ENCODE peak calls at places on chromosomes 1 and 21, in nine cellular contexts. L is stimulated activated CD8-positive, alpha-beta memory T cell treated with anti-CD3 and anti-CD28 coated beads, Interleukin-7, amount 100 ng/mL, for 1 hour; D is uterus; Z is mucosa of gallbladder; T is activated effector memory CD4-positive, alpha-beta T cell treated with Interleukin-2 at 50 U/mL for 16 hours; W is endothelial cell; V is C1 segment of cervical spinal cord; E is midbrain; X is AG09309. O is an unnamed sample.

GRCh38 chr1:115624859-115625258 is 16.9 kb upstream of the VANGL1 start:
- DNase-seq in L (no peak), D (no peak), Z (no peak), T (no peak), W (no peak), V (no peak), E (no peak), X (no peak), O (no peak)

GRCh38 chr21:23740463-23740862 is 1866.8 kb downstream of the MRPL39 start:
- DNase-seq in L (no peak), D (no peak), Z (no peak), T (no peak), W (no peak), V (no peak), E (no peak), X (no peak), O (no peak)

GRCh38 chr1:10788592-10789006 is 7.8 kb downstream of the CASZ1 start:
- DNase-seq in L (no peak), D (no peak), Z (peak; percentile 44), T (no peak), W (peak; percentile 46), V (peak; percentile 32), E (peak; percentile 76), X (no peak), O (peak; percentile 55)

GRCh38 chr1:199660071-199660470 is 367.4 kb upstream of the NR5A2 start:
- DNase-seq in L (no peak), D (no peak), Z (no peak), T (no peak), W (no peak), V (no peak), E (no peak), X (no peak), O (no peak)

GRCh38 chr1:51237714-51238403 is 1.8 kb downstream of the RNF11 start:
- DNase-seq in L (no peak), D (no peak), Z (no peak), T (no peak), W (no peak), V (peak; percentile 31), E (peak; percentile 26), X (no peak), O (no peak)

GRCh38 chr1:1307908-1308755 is at the start of the genes ACAP3 and PUSL1:
- DNase-seq in L (peak; percentile 73), D (peak; percentile 95), Z (peak; percentile 87), T (peak; percentile 86), W (peak; percentile 81), V (peak; percentile 92), E (peak; percentile 91), X (peak; percentile 71), O (peak; percentile 86)

GRCh38 chr1:21324368-21325137 is 34.3 kb upstream of the ECE1 start:
- DNase-seq in L (peak; percentile 25), D (peak; percentile 81), Z (peak; percentile 87), T (peak; percentile 37), W (no peak), V (no peak), E (no peak), X (peak; percentile 62), O (peak; percentile 84)

GRCh38 chr1:203324103-203325003 is 19.0 kb downstream of the BTG2 start:
- DNase-seq in L (no peak), D (no peak), Z (no peak), T (peak; percentile 28), W (no peak), V (peak; percentile 71), E (peak; percentile 32), X (no peak), O (no peak)

GRCh38 chr21:15631342-15631741 is 98.4 kb upstream of the USP25 start:
- DNase-seq in L (no peak), D (no peak), Z (no peak), T (no peak), W (no peak), V (no peak), E (no peak), X (peak; percentile 21), O (no peak)

GRCh38 chr1:27508139-27508665 is 18.2 kb upstream of the WASF2 start:
- DNase-seq in L (no peak), D (no peak), Z (no peak), T (no peak), W (no peak), V (no peak), E (no peak), X (no peak), O (no peak)

GRCh38 chr1:202343652-202344349 is 2.1 kb upstream of the UBE2T start:
- DNase-seq in L (no peak), D (no peak), Z (no peak), T (no peak), W (no peak), V (no peak), E (peak; percentile 27), X (no peak), O (peak; percentile 21)

GRCh38 chr21:41709965-41710822 is 56.7 kb downstream of the RIPK4 start:
- DNase-seq in L (no peak), D (no peak), Z (no peak), T (no peak), W (no peak), V (no peak), E (no peak), X (no peak), O (no peak)

GRCh38 chr21:25952306-25952705 is 217.5 kb downstream of the GABPA start:
- DNase-seq in L (no peak), D (no peak), Z (no peak), T (no peak), W (no peak), V (no peak), E (no peak), X (no peak), O (no peak)

GRCh38 chr1:145985502-145986439 is 10.6 kb downstream of the TXNIP start:
- DNase-seq in L (no peak), D (peak; percentile 55), Z (no peak), T (no peak), W (no peak), V (no peak), E (peak; percentile 29), X (no peak), O (no peak)

GRCh38 chr1:152110365-152110859 is 4.8 kb downstream of the TCHH start:
- DNase-seq in L (no peak), D (peak; percentile 11), Z (peak; percentile 12), T (no peak), W (no peak), V (no peak), E (no peak), X (peak; percentile 2), O (peak; percentile 49)

GRCh38 chr1:65105596-65105995 is 42.4 kb upstream of the AK4 start:
- DNase-seq in L (no peak), D (no peak), Z (peak; percentile 25), T (no peak), W (no peak), V (no peak), E (no peak), X (no peak), O (no peak)

GRCh38 chr1:19735419-19736127 is 64.1 kb downstream of the TMCO4 start:
- DNase-seq in L (no peak), D (peak; percentile 83), Z (peak; percentile 33), T (no peak), W (no peak), V (peak; percentile 9), E (no peak), X (peak; percentile 98), O (no peak)

GRCh38 chr1:9900142-9901043 is 9.7 kb downstream of the CTNNBIP1 start:
- DNase-seq in L (no peak), D (no peak), Z (peak; percentile 86), T (no peak), W (no peak), V (peak; percentile 62), E (peak; percentile 73), X (no peak), O (peak; percentile 55)

GRCh38 chr1:111323231-111323630 is 32.6 kb downstream of the CHIA start:
- DNase-seq in L (no peak), D (no peak), Z (no peak), T (no peak), W (no peak), V (no peak), E (no peak), X (no peak), O (no peak)

GRCh38 chr21:44764319-44765230 is 37.0 kb downstream of the UBE2G2 start:
- DNase-seq in L (no peak), D (no peak), Z (no peak), T (no peak), W (no peak), V (no peak), E (no peak), X (no peak), O (no peak)

GRCh38 chr1:37035828-37036666 is 1.7 kb upstream of the GRIK3 start:
- DNase-seq in L (no peak), D (no peak), Z (no peak), T (no peak), W (peak; percentile 42), V (no peak), E (no peak), X (no peak), O (peak; percentile 10)

GRCh38 chr1:98557808-98558390 is 103.6 kb upstream of the SNX7 start:
- DNase-seq in L (no peak), D (no peak), Z (no peak), T (no peak), W (no peak), V (no peak), E (peak; percentile 63), X (no peak), O (no peak)

GRCh38 chr1:232707142-232707541 is 77.2 kb upstream of the SIPA1L2 start:
- DNase-seq in L (no peak), D (no peak), Z (no peak), T (no peak), W (no peak), V (no peak), E (no peak), X (no peak), O (no peak)

GRCh38 chr1:204370176-204370575 is 10.4 kb upstream of the PLEKHA6 start:
- DNase-seq in L (no peak), D (no peak), Z (no peak), T (no peak), W (no peak), V (no peak), E (no peak), X (no peak), O (no peak)

GRCh38 chr1:33003657-33004056 is 33.0 kb downstream of the AK2 start:
- DNase-seq in L (no peak), D (no peak), Z (no peak), T (no peak), W (no peak), V (no peak), E (no peak), X (no peak), O (no peak)

GRCh38 chr1:246582301-246583055 is 16.2 kb downstream of the CNST start:
- DNase-seq in L (no peak), D (no peak), Z (no peak), T (no peak), W (no peak), V (no peak), E (no peak), X (no peak), O (no peak)

GRCh38 chr1:21651214-21652042 is 17.7 kb downstream of the RAP1GAP start:
- DNase-seq in L (no peak), D (peak; percentile 33), Z (no peak), T (peak; percentile 42), W (no peak), V (peak; percentile 58), E (peak; percentile 61), X (no peak), O (peak; percentile 42)

GRCh38 chr1:182301026-182301436 is 90.6 kb downstream of the GLUL start:
- DNase-seq in L (no peak), D (no peak), Z (no peak), T (no peak), W (no peak), V (no peak), E (no peak), X (no peak), O (no peak)

GRCh38 chr1:230270185-230270939 is 155.8 kb downstream of the PGBD5 start:
- DNase-seq in L (no peak), D (no peak), Z (no peak), T (no peak), W (no peak), V (no peak), E (no peak), X (no peak), O (no peak)

GRCh38 chr1:58157281-58157680 is 389.2 kb downstream of the OMA1 start:
- DNase-seq in L (no peak), D (no peak), Z (no peak), T (no peak), W (no peak), V (no peak), E (no peak), X (no peak), O (no peak)

GRCh38 chr1:198417041-198417440 is 123.4 kb downstream of the ATP6V1G3 start:
- DNase-seq in L (no peak), D (no peak), Z (no peak), T (no peak), W (no peak), V (no peak), E (no peak), X (peak; percentile 8), O (no peak)